ENCODE peak calls at places on chromosomes 1 and 21, in nine cellular contexts. E is SJSA1; Q is stimulated activated CD8-positive, alpha-beta memory T cell treated with anti-CD3 and anti-CD28 coated beads, Interleukin-4, amount 100 ng/mL, for 48 hours; N is CD8-positive, alpha-beta T cell; L is SHP77; R is T-helper 22 cell; K is CD8-positive, alpha-beta memory T cell; P is stimulated activated CD4-positive, alpha-beta T cell treated with anti-CD3 and anti-CD28 coated beads, TNF-alpha, amount 100 ng/mL, for 1 hour; U is cardiac fibroblast. W is an unnamed sample.
A peak's percentile ranks its signal among the peaks of the same experiment; 100 is the strongest.

GRCh38 chr1:90993245-90993644 is 28.6 kb downstream of the ZNF644 start:
- DNase-seq in P (no peak), L (no peak), N (no peak), R (no peak), Q (no peak), E (no peak), U (no peak), K (no peak), W (no peak)

GRCh38 chr1:202184750-202185460 is 8.7 kb upstream of the LGR6 start:
- DNase-seq in N (peak; percentile 45), K (peak; percentile 66), L (peak; percentile 78), R (peak; percentile 40), U (peak; percentile 89), Q (peak; percentile 90), P (no peak), E (peak; percentile 92), W (peak; percentile 91)

GRCh38 chr1:100452641-100453040 is 85.3 kb upstream of the GPR88 start:
- DNase-seq in E (no peak), P (no peak), Q (no peak), N (no peak), K (no peak), R (no peak), L (no peak), U (peak; percentile 5), W (no peak)

GRCh38 chr21:36776981-36777617 is 78.2 kb downstream of the SIM2 start:
- DNase-seq in L (no peak), N (no peak), P (no peak), R (no peak), E (no peak), Q (no peak), U (no peak), K (no peak), W (no peak)

GRCh38 chr1:185229981-185230380 is 73.0 kb downstream of the SWT1 start:
- DNase-seq in R (no peak), P (no peak), U (no peak), N (no peak), Q (no peak), K (no peak), E (no peak), L (no peak), W (no peak)

GRCh38 chr1:40840526-40841323 is 21.4 kb downstream of the CITED4 start:
- DNase-seq in E (no peak), Q (no peak), P (no peak), N (no peak), L (no peak), U (no peak), R (no peak), K (no peak), W (no peak)

GRCh38 chr1:114511048-114511785 is at the start of gene TRIM33:
- DNase-seq in Q (peak; percentile 93), P (peak; percentile 83), U (peak; percentile 91), L (peak; percentile 71), E (peak; percentile 90), R (peak; percentile 86), K (peak; percentile 86), N (peak; percentile 89), W (peak; percentile 90)

GRCh38 chr1:3018576-3018975 is 2.7 kb upstream of the ACTRT2 start:
- DNase-seq in Q (no peak), E (no peak), P (no peak), K (no peak), L (no peak), N (no peak), U (no peak), R (no peak), W (no peak)

GRCh38 chr1:84719477-84720274 is 29.4 kb upstream of the SSX2IP start:
- DNase-seq in E (no peak), P (no peak), Q (no peak), K (no peak), U (no peak), N (no peak), R (no peak), L (no peak), W (no peak)

GRCh38 chr1:160030657-160031367 is 978 bp downstream of the PIGM start:
- DNase-seq in E (no peak), Q (peak; percentile 32), K (no peak), P (no peak), U (peak; percentile 4), L (no peak), N (no peak), R (no peak), W (no peak)

W was measured in SJCRH30.